ENCODE peak calls at places on chromosomes 13 and 19, in four cellular contexts. S, E, W and U are unnamed samples.
A peak's percentile ranks its signal among the peaks of the same experiment; 100 is the strongest.

GRCh38 chr19:34794289-34794960 is 21.4 kb upstream of the ZNF599 start:
- DNase-seq in S (no peak), E (no peak), W (no peak), U (no peak)

GRCh38 chr19:45311640-45312039 is 11.0 kb downstream of the CKM start:
- DNase-seq in S (no peak), E (no peak), W (no peak), U (peak; percentile 28)

GRCh38 chr13:21043898-21044297 is 17.5 kb downstream of the LATS2 start:
- DNase-seq in S (no peak), E (no peak), W (no peak), U (no peak)

GRCh38 chr13:84399320-84400085 is 517.2 kb upstream of the SLITRK1 start:
- DNase-seq in S (no peak), E (no peak), W (no peak), U (peak; percentile 30)

GRCh38 chr19:45110811-45111210 is 17.8 kb downstream of the PPP1R37 start:
- DNase-seq in S (no peak), E (peak; percentile 26), W (no peak), U (no peak)

GRCh38 chr19:3233831-3234230 is 9.4 kb downstream of the CELF5 start:
- DNase-seq in S (no peak), E (no peak), W (no peak), U (no peak)

GRCh38 chr19:49497047-49497789 is 984 bp downstream of the RPS11 start:
- DNase-seq in S (no peak), E (no peak), W (peak; percentile 68), U (no peak)

GRCh38 chr13:112685856-112686255 is 4.0 kb upstream of the ATP11A start:
- DNase-seq in S (no peak), E (no peak), W (no peak), U (no peak)

GRCh38 chr19:47109541-47110375 is 3.8 kb downstream of the ZC3H4 start:
- DNase-seq in S (no peak), E (no peak), W (no peak), U (no peak)

GRCh38 chr13:109400192-109400591 is 386.2 kb downstream of the IRS2 start:
- DNase-seq in S (no peak), E (no peak), W (no peak), U (no peak)

GRCh38 chr19:54298357-54299125 is 14.4 kb downstream of the LILRA5 start:
- DNase-seq in S (no peak), E (no peak), W (no peak), U (no peak)
- TF ChIP-seq TCF12 in S (no peak), E (no peak), W (no peak), U (no peak)

GRCh38 chr19:13599681-13600080 is 93.4 kb upstream of the CACNA1A start:
- DNase-seq in S (no peak), E (no peak), W (no peak), U (no peak)
- TF ChIP-seq TCF12 in S (no peak), E (no peak), W (no peak), U (no peak)

DNA sequence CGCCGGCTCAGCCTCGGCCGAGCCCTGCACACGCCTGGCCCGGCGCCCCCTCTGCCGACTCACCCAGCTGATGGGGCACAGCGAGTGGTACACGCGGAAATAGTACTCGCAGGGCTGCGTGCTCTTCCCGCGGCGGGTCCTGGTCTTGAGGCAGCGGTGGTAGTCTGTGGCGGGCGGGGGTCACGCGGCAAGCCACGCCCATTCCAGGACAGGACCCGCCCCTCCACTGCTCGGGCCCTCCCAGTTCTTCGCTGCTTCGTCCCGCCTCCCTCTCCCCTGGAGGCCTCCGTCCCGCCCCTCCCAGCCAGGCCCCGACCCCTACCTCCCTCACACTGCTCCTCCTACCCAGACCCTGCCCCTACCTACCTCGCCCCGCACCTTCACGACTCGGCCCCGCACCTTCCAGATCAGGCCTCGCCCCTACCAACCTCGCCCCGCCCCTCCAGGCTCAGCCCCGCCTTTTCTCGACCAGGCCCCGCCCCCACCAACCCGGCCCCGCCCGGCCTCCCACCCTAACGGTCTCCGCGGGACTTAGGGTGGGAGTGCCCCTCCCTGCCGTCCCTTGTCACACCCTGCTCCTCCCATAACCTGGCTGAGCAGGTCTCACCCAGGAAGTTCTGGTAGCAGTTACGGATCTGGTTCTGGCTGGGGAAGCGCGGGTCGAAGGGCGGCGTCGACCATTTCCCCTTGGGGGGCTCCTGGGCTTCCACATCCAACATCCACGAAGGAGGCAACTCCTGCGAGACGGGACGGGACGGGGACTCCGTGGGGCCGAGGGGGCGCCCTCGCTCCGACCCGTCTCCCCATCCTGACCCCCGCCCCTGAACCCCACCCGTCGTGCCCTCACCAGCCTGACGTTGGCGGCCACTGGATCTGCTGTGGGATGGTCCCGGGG is 469 bp downstream of the COX6B2 start:
- DNase-seq in S (peak; percentile 92), E (no peak), W (peak; percentile 97), U (no peak)
- TF ChIP-seq TCF12 in S (no peak), E (no peak), W (no peak), U (no peak)

GRCh38 chr13:80436571-80437169 is 95.7 kb upstream of the SPRY2 start:
- DNase-seq in S (no peak), E (no peak), W (no peak), U (no peak)
- TF ChIP-seq TCF12 in S (no peak), E (no peak), W (peak; percentile 95), U (no peak)

DNA sequence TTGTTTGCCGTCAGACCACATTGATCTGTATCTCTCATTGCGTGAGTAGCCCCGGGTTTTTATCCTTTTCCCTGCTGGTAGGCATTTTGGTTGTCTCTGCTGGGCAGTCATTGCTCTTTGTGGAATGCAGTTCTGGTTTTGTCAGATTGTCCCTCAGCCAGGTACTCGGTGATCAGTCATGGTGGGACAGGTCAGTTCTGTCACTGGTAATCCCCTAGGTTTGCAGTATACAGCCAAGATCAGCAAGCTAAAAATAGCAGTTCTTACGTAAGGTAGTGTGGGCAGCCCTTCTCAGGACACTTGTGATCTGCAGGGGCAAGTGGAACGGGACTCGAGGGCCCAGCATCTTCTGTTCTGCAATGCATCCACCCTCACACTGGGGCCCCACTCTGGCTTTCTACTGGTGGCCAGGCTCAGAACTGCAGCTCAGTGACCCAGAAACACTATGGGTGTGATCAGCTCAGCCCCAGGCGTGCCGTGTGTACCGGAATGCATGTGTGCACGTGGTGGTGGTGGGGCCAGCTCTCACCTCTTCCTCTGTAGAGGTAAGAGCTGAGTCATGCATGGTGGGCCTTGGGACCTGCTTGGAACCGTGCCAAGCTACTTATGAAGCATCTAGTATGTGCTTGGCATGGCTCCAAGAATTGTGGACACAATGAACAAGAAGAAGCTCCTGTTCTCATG is 6.3 kb downstream of the PLEKHF1 start:
- DNase-seq in S (no peak), E (peak; percentile 88), W (no peak), U (peak; percentile 76)
- TF ChIP-seq TCF12 in S (no peak), E (no peak), W (no peak), U (no peak)

GRCh38 chr13:98307392-98307743 is 130.3 kb upstream of the RNF113B start:
- DNase-seq in S (no peak), E (no peak), W (no peak), U (no peak)
- TF ChIP-seq TCF12 in S (no peak), E (no peak), W (no peak), U (no peak)

GRCh38 chr19:39382991-39383828 is 7.7 kb downstream of the PAF1 start:
- DNase-seq in S (no peak), E (no peak), W (no peak), U (no peak)

GRCh38 chr19:39388657-39389056 is 2.2 kb downstream of the PAF1 start:
- DNase-seq in S (no peak), E (no peak), W (no peak), U (no peak)

GRCh38 chr19:39384839-39385568 is 5.9 kb downstream of the PAF1 start:
- DNase-seq in S (no peak), E (no peak), W (no peak), U (no peak)

GRCh38 chr19:39386557-39386956 is 4.3 kb downstream of the PAF1 start:
- DNase-seq in S (no peak), E (no peak), W (no peak), U (no peak)

GRCh38 chr19:39385629-39386411 is 5.1 kb downstream of the PAF1 start:
- DNase-seq in S (no peak), E (no peak), W (no peak), U (no peak)
- TF ChIP-seq TCF12 in S (no peak), E (no peak), W (no peak), U (no peak)

DNA sequence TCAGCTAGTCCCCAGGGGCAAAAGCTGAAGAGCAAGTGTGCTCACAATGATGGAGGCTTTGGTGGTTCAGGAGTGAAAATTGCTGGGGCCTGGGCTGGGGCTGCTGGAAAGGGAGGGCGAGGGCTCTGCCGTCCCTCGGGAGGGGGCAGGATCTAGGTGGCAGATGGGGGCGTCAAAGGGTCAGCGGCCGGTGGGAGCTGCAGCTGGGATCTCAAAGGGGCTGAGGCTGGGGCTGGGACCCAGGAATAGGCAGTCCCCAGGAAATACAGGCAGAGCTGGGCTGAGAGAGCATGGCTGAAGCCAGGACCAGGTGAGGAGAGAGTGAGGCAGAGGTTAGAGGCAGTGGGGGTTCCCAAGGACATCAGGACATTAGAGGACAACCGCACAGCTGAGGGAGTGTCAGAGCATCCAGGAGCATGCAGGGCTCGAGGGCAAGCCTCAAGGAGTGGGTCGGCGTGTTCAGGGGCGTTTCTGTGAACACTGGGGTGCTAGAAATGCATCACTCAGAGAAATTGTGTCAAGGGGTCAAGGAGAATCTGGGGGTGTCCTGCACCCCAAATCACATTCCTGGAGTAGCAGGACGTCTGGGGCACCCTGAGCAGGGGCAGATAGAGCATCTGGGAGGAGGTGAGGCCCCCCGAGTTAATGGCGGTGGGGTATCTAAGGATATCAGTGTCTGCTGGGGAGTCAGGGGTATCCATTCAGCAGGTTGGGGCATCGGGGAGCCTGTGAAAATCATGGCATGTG is 1.2 kb upstream of the SYNE4 start:
- DNase-seq in S (no peak), E (no peak), W (no peak), U (no peak)
- TF ChIP-seq TCF12 in S (no peak), E (no peak), W (no peak), U (no peak)

GRCh38 chr13:31048521-31048920 is 113.2 kb downstream of the HSPH1 start:
- DNase-seq in S (no peak), E (no peak), W (no peak), U (no peak)
- TF ChIP-seq TCF12 in S (no peak), E (no peak), W (no peak), U (no peak)